ENCODE peak calls at places on chromosomes 6 and 20, in six cellular contexts. H is dermis blood vessel endothelial cell, B is fibroblast of lung, M is GM10248, N is NCI-H2081 treated with DMSO at 0.1 percent for 48 hours, J is heart right ventricle. S is an unnamed sample.
A peak's percentile ranks its signal among the peaks of the same experiment; 100 is the strongest.

GRCh38 chr20:51100617-51101016 is 77.7 kb upstream of the KCNG1 start:
- DNase-seq in H (no peak), B (no peak), M (no peak), N (no peak), J (no peak), S (no peak)

GRCh38 chr6:3309391-3310050 is 50.8 kb downstream of the PSMG4 start:
- DNase-seq in H (no peak), B (no peak), M (no peak), N (no peak), J (no peak), S (no peak)

GRCh38 chr6:16850332-16851022 is 89.2 kb upstream of the ATXN1 start:
- DNase-seq in H (peak; percentile 14), B (peak; percentile 52), M (no peak), N (peak; percentile 91), J (no peak), S (no peak)

GRCh38 chr6:13267142-13267621 is 61.2 kb downstream of the TBC1D7 start:
- DNase-seq in H (no peak), B (peak; percentile 39), M (no peak), N (no peak), J (no peak), S (peak; percentile 54)

GRCh38 chr6:158131926-158132325 is 36.1 kb downstream of the SERAC1 start:
- DNase-seq in H (peak; percentile 63), B (peak; percentile 9), M (peak; percentile 17), N (no peak), J (no peak), S (peak; percentile 46)

GRCh38 chr6:108921547-108922331 is 73.5 kb downstream of the ARMC2 start:
- DNase-seq in H (no peak), B (peak; percentile 89), M (no peak), N (no peak), J (no peak), S (peak; percentile 39)

GRCh38 chr20:15380770-15381169 is 1043.4 kb upstream of the FLRT3 start:
- DNase-seq in H (no peak), B (no peak), M (no peak), N (no peak), J (no peak), S (no peak)

GRCh38 chr6:110075406-110075805 is 97.3 kb downstream of the GPR6 start:
- DNase-seq in H (no peak), B (peak; percentile 54), M (no peak), N (no peak), J (no peak), S (peak; percentile 50)

GRCh38 chr6:32920610-32921188 is 20.1 kb downstream of the HLA-DMB start:
- DNase-seq in H (no peak), B (no peak), M (no peak), N (no peak), J (no peak), S (no peak)

GRCh38 chr6:135935951-135936601 is 84.6 kb downstream of the PDE7B start:
- DNase-seq in H (no peak), B (peak; percentile 79), M (no peak), N (no peak), J (no peak), S (peak; percentile 43)

GRCh38 chr6:88575536-88575935 is 387.9 kb downstream of the RNGTT start:
- DNase-seq in H (no peak), B (no peak), M (no peak), N (no peak), J (no peak), S (no peak)

GRCh38 chr20:46324960-46325703 is 16.8 kb upstream of the CDH22 start:
- DNase-seq in H (peak; percentile 63), B (no peak), M (no peak), N (no peak), J (no peak), S (peak; percentile 40)

GRCh38 chr20:60060593-60060992 is 102.4 kb downstream of the CDH26 start:
- DNase-seq in H (no peak), B (no peak), M (no peak), N (no peak), J (no peak), S (peak; percentile 91)

GRCh38 chr6:166542580-166542912 is 43.9 kb downstream of the RAMACL start:
- DNase-seq in H (peak; percentile 64), B (peak; percentile 64), M (no peak), N (no peak), J (no peak), S (peak; percentile 46)

GRCh38 chr6:11209941-11210340 is 22.5 kb downstream of the NEDD9 start:
- DNase-seq in H (peak; percentile 65), B (peak; percentile 79), M (no peak), N (no peak), J (no peak), S (peak; percentile 40)

GRCh38 chr6:158481612-158482473 is 78.0 kb upstream of the TMEM181 start:
- DNase-seq in H (peak; percentile 79), B (peak; percentile 85), M (no peak), N (no peak), J (no peak), S (peak; percentile 89)

GRCh38 chr6:36504982-36505381 is 42.3 kb downstream of the STK38 start:
- DNase-seq in H (no peak), B (peak; percentile 41), M (no peak), N (no peak), J (no peak), S (no peak)

GRCh38 chr6:20038805-20039204 is 173.5 kb downstream of the MBOAT1 start:
- DNase-seq in H (no peak), B (peak; percentile 37), M (no peak), N (no peak), J (no peak), S (peak; percentile 59)

GRCh38 chr6:133895573-133896343 is 6.8 kb downstream of the TCF21 start:
- DNase-seq in H (no peak), B (peak; percentile 22), M (no peak), N (no peak), J (peak; percentile 43), S (no peak)

GRCh38 chr6:152094992-152095592 is 287.6 kb downstream of the ESR1 start:
- DNase-seq in H (peak; percentile 97), B (peak; percentile 100), M (no peak), N (no peak), J (peak; percentile 64), S (peak; percentile 100)

GRCh38 chr6:143279385-143279784 is 171.1 kb downstream of the ADAT2 start:
- DNase-seq in H (peak; percentile 65), B (peak; percentile 26), M (peak; percentile 24), N (no peak), J (no peak), S (peak; percentile 45)

GRCh38 chr6:138310294-138310693 is 67.4 kb upstream of the SMIM28 start:
- DNase-seq in H (no peak), B (no peak), M (no peak), N (peak; percentile 12), J (no peak), S (peak; percentile 50)

GRCh38 chr6:169568314-169569087 is 133.3 kb downstream of the WDR27 start:
- DNase-seq in H (no peak), B (no peak), M (no peak), N (no peak), J (no peak), S (no peak)

GRCh38 chr6:38058022-38058421 is 238.5 kb downstream of the ZFAND3 start:
- DNase-seq in H (peak; percentile 8), B (peak; percentile 76), M (no peak), N (no peak), J (no peak), S (peak; percentile 93)

GRCh38 chr6:10418862-10419748 is 4.2 kb upstream of the TFAP2A start:
- DNase-seq in H (no peak), B (peak; percentile 65), M (peak; percentile 56), N (no peak), J (no peak), S (peak; percentile 92)

GRCh38 chr6:153976921-153977693 is 61.9 kb upstream of the OPRM1 start:
- DNase-seq in H (no peak), B (peak; percentile 13), M (no peak), N (no peak), J (no peak), S (peak; percentile 48)

GRCh38 chr6:43095939-43096338 is 19.8 kb downstream of the PTK7 start:
- DNase-seq in H (no peak), B (no peak), M (peak; percentile 34), N (no peak), J (no peak), S (no peak)

GRCh38 chr6:133888931-133889556 is at the start of gene TCF21:
- DNase-seq in H (no peak), B (peak; percentile 49), M (no peak), N (no peak), J (peak; percentile 57), S (no peak)

GRCh38 chr20:13348301-13349239 is 127.5 kb downstream of the ISM1 start:
- DNase-seq in H (no peak), B (peak; percentile 4), M (no peak), N (no peak), J (no peak), S (no peak)

GRCh38 chr6:131782764-131783163 is 25.1 kb upstream of the ENPP1 start:
- DNase-seq in H (peak; percentile 10), B (no peak), M (no peak), N (peak; percentile 12), J (no peak), S (peak; percentile 36)

GRCh38 chr6:73722318-73723060 is 26.5 kb downstream of the CD109 start:
- DNase-seq in H (peak; percentile 86), B (peak; percentile 89), M (peak; percentile 27), N (no peak), J (no peak), S (peak; percentile 90)

GRCh38 chr6:52535711-52536423 is 41.0 kb downstream of the TRAM2 start:
- DNase-seq in H (no peak), B (no peak), M (no peak), N (no peak), J (no peak), S (no peak)

GRCh38 chr20:37315293-37316110 is 26.0 kb downstream of the MANBAL start:
- DNase-seq in H (no peak), B (peak; percentile 86), M (peak; percentile 58), N (no peak), J (peak; percentile 79), S (peak; percentile 67)